ENCODE peak calls at places on chromosomes 7 and 10, in five cellular contexts. X is neuronal stem cell, C is uterus, R is right lobe of liver, L is kidney. W is an unnamed sample. For H3K9me3, the result is how much of the 10 kb centered on the place peaks cover.

GRCh38 chr10:20855398-20856038 is 41.6 kb downstream of the NEBL start:
- DNase-seq in X (peak), L (no peak), R (no peak), C (no peak), W (no peak)

GRCh38 chr10:689433-690226 is at the start of gene DIP2C:
- DNase-seq in C (peak), R (peak), X (peak), L (peak), W (no peak)

GRCh38 chr10:78429994-78430393 is 396.3 kb downstream of the RPS24 start:
- DNase-seq in L (no peak), X (no peak), R (no peak), C (no peak), W (no peak)

GRCh38 chr10:218753-219152 is 83.5 kb downstream of the ZMYND11 start:
- DNase-seq in X (no peak), R (no peak), C (no peak), L (no peak), W (no peak)

GRCh38 chr7:50562126-50562525 is 3.1 kb downstream of the DDC start:
- DNase-seq in X (no peak), C (no peak), R (no peak), L (no peak), W (no peak)

GRCh38 chr10:110504111-110504735 is 6.5 kb downstream of the DUSP5 start:
- DNase-seq in R (no peak), X (no peak), L (no peak), C (peak), W (no peak)

GRCh38 chr7:95501261-95501816 is 15.6 kb downstream of the ASB4 start:
- DNase-seq in C (no peak), L (no peak), R (no peak), X (no peak), W (no peak)

GRCh38 chr7:4661871-4662270 is 20.2 kb upstream of the FOXK1 start:
- DNase-seq in C (no peak), L (no peak), X (no peak), R (no peak), W (no peak)

GRCh38 chr7:12638851-12639467 is 48.5 kb upstream of the ARL4A start:
- DNase-seq in L (no peak), R (no peak), X (no peak), C (no peak), W (no peak)

GRCh38 chr10:95741807-95742528 is 14.0 kb upstream of the ENTPD1 start:
- DNase-seq in X (no peak), C (no peak), L (no peak), R (no peak), W (no peak)

GRCh38 chr10:103885617-103886016 is 30.2 kb upstream of the SH3PXD2A start:
- DNase-seq in X (no peak), R (no peak), C (no peak), L (no peak), W (no peak)

GRCh38 chr7:101696-102376 is 90.5 kb upstream of the FAM20C start:
- DNase-seq in L (peak), R (no peak), C (no peak), X (no peak), W (no peak)

GRCh38 chr7:37040330-37040729 is 316.0 kb upstream of the AOAH start:
- DNase-seq in R (no peak), X (no peak), L (no peak), C (no peak), W (no peak)

GRCh38 chr10:30531751-30532530 is 97.6 kb downstream of the LYZL2 start:
- DNase-seq in R (no peak), L (no peak), C (no peak), X (no peak), W (no peak)

DNA sequence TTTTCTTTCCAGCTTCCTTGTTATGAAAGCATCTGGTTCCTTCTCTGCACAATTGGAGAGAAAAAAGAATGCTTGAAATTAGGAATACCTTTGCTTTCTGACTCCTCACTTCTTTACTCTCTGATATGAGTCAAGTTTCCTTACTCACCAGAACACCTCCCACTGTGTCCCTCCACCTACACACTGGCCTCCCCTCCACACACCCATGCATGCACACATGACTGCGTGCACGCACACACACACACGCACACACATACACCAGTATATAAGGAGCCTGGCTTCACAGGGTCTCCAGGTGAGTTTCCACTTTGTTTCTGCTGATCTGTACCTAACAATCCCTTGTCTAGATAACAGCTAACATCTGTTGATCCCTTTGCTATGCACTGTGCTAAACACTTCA is 11.4 kb upstream of the PTER start:
- DNase-seq in R (no peak), X (no peak), C (no peak), L (no peak), W (no peak)
- H3K9me3 ChIP-seq in R (under half), X (under half), C (under half), L (under half), W (under half)

GRCh38 chr10:123156091-123156490 is 1.9 kb downstream of the BUB3 start:
- DNase-seq in X (no peak), C (no peak), L (no peak), R (no peak), W (no peak)
- H3K4me3 ChIP-seq in X (peak), C (no peak), L (no peak), R (no peak), W (peak)

GRCh38 chr10:71766717-71767419 is 6.5 kb downstream of the VSIR start:
- DNase-seq in L (peak), C (peak), R (no peak), X (no peak), W (peak)
- H3K9me3 ChIP-seq in L (under half), C (under half), R (under half), X (under half), W (under half)

GRCh38 chr7:7562736-7563135 is 3.9 kb upstream of the MIOS start:
- DNase-seq in C (no peak), L (no peak), R (no peak), X (no peak), W (no peak)

GRCh38 chr7:7564323-7564780 is 2.3 kb upstream of the MIOS start:
- DNase-seq in R (no peak), C (no peak), X (no peak), L (no peak), W (no peak)

GRCh38 chr7:7565018-7565680 is 1.5 kb upstream of the MIOS start:
- DNase-seq in L (no peak), X (no peak), R (no peak), C (no peak), W (no peak)

GRCh38 chr7:7563269-7563668 is 3.4 kb upstream of the MIOS start:
- DNase-seq in X (no peak), C (no peak), L (no peak), R (no peak), W (no peak)

DNA sequence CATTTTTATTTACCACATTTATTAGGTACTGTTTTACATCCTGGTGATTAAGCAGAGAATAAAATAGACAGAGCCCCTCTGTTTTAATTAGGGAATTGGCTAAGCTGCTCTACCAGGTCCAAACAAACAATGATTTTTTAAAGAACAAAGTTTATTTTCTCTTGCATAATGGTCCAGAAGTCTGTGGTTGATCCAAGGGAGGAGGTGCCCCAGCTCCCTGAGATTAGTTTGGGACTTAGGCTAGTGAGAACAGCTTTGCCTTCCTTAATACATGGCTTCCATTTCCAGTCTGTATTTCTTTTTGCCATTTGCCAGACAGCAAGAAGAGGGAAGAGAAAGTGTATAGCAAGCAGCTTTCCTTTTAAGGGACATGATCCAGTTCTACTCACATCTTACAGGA is 2.9 kb upstream of the MIOS start:
- DNase-seq in X (no peak), R (no peak), L (no peak), C (no peak), W (no peak)
- H3K4me3 ChIP-seq in X (no peak), R (no peak), L (no peak), C (no peak), W (no peak)

DNA sequence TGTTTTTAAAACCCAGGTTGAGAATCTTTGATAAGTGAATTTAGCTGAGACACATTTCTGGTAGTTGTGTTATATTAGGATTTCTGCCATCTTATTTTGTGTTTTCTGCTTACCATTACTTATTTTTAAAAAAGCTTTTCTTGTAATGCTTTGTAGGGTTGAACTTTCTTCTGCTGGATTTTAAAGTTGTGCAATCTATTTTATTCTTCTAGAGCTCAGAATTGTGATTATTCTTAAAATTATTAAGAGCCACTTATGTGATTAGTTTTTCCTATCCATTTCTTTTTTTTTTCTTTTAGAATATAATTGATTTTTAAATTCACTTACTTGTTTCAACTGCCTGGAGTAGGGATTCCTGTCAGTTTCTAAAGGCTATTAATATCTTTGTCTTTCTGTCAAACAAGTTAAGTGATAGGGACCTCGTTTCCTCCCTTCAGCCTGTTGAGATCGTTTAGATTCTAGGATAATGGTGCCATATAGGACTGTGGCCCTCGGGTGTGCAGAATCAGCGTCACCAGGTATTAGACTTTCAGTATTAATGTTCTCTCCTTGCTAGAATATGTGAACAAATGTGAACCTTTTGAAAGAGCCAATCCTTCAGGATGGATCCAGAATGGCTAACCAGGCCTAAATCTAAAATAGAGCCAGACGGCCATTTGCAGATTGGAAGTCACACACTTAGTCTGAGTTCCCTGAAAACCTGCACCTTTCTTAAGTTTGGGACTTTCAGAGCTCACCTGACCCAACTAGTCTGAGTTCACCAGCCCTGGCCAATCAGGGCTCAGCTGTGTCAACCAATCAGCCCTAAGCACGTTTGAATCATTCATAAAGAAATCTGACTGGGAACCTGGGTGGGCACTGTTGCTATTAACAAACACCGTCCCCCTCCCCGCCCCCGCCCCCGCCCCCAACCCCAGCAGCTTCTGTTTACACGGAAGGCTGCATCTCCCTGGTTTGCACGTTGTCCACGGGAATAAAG is 26.2 kb downstream of the CUX1 start:
- DNase-seq in C (no peak), X (no peak), R (no peak), L (no peak), W (no peak)
- H3K9me3 ChIP-seq in C (under half), X (under half), R (under half), L (under half), W (under half)

GRCh38 chr7:100897111-100897608 is 1.5 kb upstream of the ACHE start:
- DNase-seq in X (no peak), C (peak), L (peak), R (peak), W (no peak)

GRCh38 chr7:100896743-100897051 is 1.0 kb upstream of the ACHE start:
- DNase-seq in R (no peak), C (no peak), X (no peak), L (peak), W (no peak)

GRCh38 chr7:100895701-100895955 is at the start of gene ACHE:
- DNase-seq in L (no peak), R (no peak), X (no peak), C (no peak), W (no peak)

GRCh38 chr7:100894860-100895700 is 608 bp downstream of the ACHE start:
- DNase-seq in C (peak), R (no peak), X (peak), L (peak), W (no peak)

DNA sequence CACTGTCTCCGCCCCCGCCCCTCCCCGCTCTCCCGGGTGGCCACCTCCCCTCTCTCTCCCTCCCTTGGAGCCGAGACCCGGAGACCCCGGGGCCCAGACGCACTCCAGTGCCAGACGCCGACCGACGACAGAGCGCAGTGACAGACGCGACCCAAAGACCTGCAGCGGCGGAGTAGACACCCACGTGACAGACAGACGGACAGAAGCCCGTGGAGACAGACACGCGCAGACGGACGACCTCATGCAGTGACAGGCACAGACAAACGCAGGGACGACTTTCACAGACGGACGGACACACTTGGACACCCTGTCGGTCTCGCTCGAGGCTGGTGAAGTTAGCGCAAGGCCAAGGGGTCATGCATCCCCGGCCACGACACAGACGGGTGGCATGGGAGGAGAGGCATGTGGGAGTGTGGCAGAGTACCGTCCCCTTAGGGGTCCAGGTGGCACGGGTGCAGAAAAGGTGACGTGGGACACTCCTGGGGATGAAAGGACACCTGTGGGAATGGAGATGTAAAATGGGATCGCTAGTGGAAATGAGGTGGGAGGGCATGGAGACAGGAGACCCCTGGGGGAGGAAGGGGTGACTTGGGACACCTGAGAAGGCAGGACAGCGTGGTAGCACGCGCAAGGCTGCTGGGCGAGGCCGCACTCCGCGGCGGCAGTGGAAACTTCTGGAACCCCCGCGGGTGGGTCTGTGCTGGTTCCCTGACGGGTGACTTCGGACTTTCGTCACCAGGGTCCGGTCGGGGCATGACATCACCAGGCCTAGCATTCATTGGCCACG is 461 bp upstream of the ACHE start:
- DNase-seq in X (no peak), L (peak), C (peak), R (peak), W (no peak)
- H3K4me3 ChIP-seq in X (peak), L (peak), C (peak), R (peak), W (peak)

GRCh38 chr7:158097511-158098124 is 490.0 kb downstream of the PTPRN2 start:
- DNase-seq in R (peak), L (peak), C (no peak), X (no peak), W (peak)

GRCh38 chr7:158103378-158103777 is 484.2 kb downstream of the PTPRN2 start:
- DNase-seq in L (no peak), R (no peak), X (no peak), C (no peak), W (no peak)

GRCh38 chr7:158098125-158099030 is 489.2 kb downstream of the PTPRN2 start:
- DNase-seq in C (no peak), R (peak), L (peak), X (no peak), W (peak)

GRCh38 chr7:158102897-158103296 is 484.7 kb downstream of the PTPRN2 start:
- DNase-seq in C (no peak), R (no peak), L (no peak), X (no peak), W (no peak)

GRCh38 chr7:158101821-158102450 is 485.7 kb downstream of the PTPRN2 start:
- DNase-seq in C (no peak), L (peak), R (peak), X (no peak), W (no peak)
- H3K9me3 ChIP-seq in C (under half), L (under half), R (under half), X (under half), W (under half)

GRCh38 chr7:1742555-1743303 is 72.7 kb downstream of the ELFN1 start:
- DNase-seq in L (peak), R (peak), X (no peak), C (peak), W (no peak)
- H3K4me3 ChIP-seq in L (no peak), R (no peak), X (no peak), C (no peak), W (no peak)

DNA sequence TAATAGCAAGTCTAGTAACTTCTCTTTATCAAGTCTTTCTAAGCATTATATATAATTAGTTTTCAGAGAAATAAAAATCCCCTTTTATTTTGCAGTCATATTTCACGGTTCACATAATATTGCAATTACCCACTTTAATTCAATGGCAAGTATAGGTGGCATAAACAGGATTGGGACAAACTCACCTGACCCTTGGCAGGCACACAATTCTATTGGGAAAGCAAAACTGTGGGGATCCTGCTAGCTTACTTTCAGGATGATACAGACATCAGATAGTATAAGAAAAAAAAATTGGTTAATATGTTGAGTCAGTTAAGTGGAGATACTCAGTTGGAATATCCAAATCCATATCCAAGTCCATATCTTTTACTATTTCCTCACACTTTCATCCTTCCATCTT is 294.8 kb downstream of the SNX13 start:
- DNase-seq in R (no peak), X (no peak), L (no peak), C (no peak), W (no peak)
- H3K9me3 ChIP-seq in R (under half), X (under half), L (under half), C (under half), W (under half)